ENCODE peak calls at places on chromosomes 7 and 10, in ten cellular contexts. F is HCT116, S is MM.1S, T is esophagus squamous epithelium, M is thoracic aorta, B is brain microvascular endothelial cell, A is RWPE1, J is cardiac muscle cell, C is DND-41, Q is heart right ventricle. D is an unnamed sample.

GRCh38 chr7:134993877-134994456 is 7.7 kb downstream of the AGBL3 start:
- DNase-seq in F (no peak), S (no peak), T (no peak), M (no peak), B (no peak), A (no peak), J (no peak), C (no peak), Q (no peak), D (no peak)

GRCh38 chr7:11239311-11239710 is 265.6 kb downstream of the PHF14 start:
- DNase-seq in F (no peak), S (no peak), T (no peak), M (no peak), B (no peak), A (no peak), J (no peak), C (no peak), Q (no peak), D (no peak)

GRCh38 chr7:41745451-41745850 is 42.6 kb upstream of the INHBA start:
- DNase-seq in F (no peak), S (no peak), T (no peak), M (no peak), B (no peak), A (no peak), J (peak), C (no peak), Q (no peak), D (no peak)

GRCh38 chr10:6025683-6026225 is 36.4 kb downstream of the IL2RA start:
- DNase-seq in F (no peak), S (no peak), T (no peak), M (no peak), B (no peak), A (no peak), J (no peak), C (no peak), Q (peak), D (no peak)

GRCh38 chr7:144818516-144818915 is 17.3 kb downstream of the TPK1 start:
- DNase-seq in F (no peak), S (peak), T (no peak), M (no peak), B (peak), A (no peak), J (peak), C (no peak), Q (no peak), D (no peak)

GRCh38 chr7:149261321-149261828 is 621 bp upstream of the ZNF783 start:
- DNase-seq in F (no peak), S (peak), T (no peak), M (no peak), B (no peak), A (peak), J (peak), C (no peak), Q (peak), D (peak)

GRCh38 chr7:519974-520458 is 370 bp upstream of the PDGFA start:
- DNase-seq in F (no peak), S (no peak), T (no peak), M (no peak), B (no peak), A (peak), J (peak), C (peak), Q (peak), D (no peak)

GRCh38 chr7:26646666-26647065 is 217.7 kb downstream of the SKAP2 start:
- DNase-seq in F (no peak), S (no peak), T (no peak), M (no peak), B (no peak), A (no peak), J (peak), C (no peak), Q (no peak), D (no peak)

GRCh38 chr7:134599371-134599770 is 47.3 kb upstream of the BPGM start:
- DNase-seq in F (no peak), S (no peak), T (no peak), M (no peak), B (peak), A (no peak), J (peak), C (no peak), Q (no peak), D (no peak)

GRCh38 chr7:50534690-50535290 is 30.4 kb downstream of the DDC start:
- DNase-seq in F (peak), S (no peak), T (no peak), M (no peak), B (peak), A (peak), J (peak), C (no peak), Q (no peak), D (peak)

GRCh38 chr7:24824896-24825295 is 67.6 kb upstream of the GSDME start:
- DNase-seq in F (no peak), S (no peak), T (no peak), M (no peak), B (no peak), A (no peak), J (no peak), C (no peak), Q (no peak), D (peak)

GRCh38 chr10:60380781-60381180 is 8.9 kb downstream of the ANK3 start:
- DNase-seq in F (no peak), S (no peak), T (no peak), M (no peak), B (no peak), A (no peak), J (no peak), C (no peak), Q (no peak), D (no peak)

GRCh38 chr10:91190388-91190870 is 30.0 kb upstream of the PCGF5 start:
- DNase-seq in F (no peak), S (no peak), T (no peak), M (no peak), B (peak), A (no peak), J (peak), C (no peak), Q (no peak), D (no peak)

GRCh38 chr10:125684583-125684982 is 1.6 kb upstream of the TEX36 start:
- DNase-seq in F (no peak), S (no peak), T (no peak), M (no peak), B (no peak), A (no peak), J (no peak), C (no peak), Q (no peak), D (no peak)

GRCh38 chr7:73482746-73483145 is 39.3 kb downstream of the BAZ1B start:
- DNase-seq in F (no peak), S (no peak), T (no peak), M (no peak), B (peak), A (no peak), J (no peak), C (no peak), Q (no peak), D (no peak)

GRCh38 chr7:12583181-12583580 is 12.7 kb downstream of the SCIN start:
- DNase-seq in F (no peak), S (no peak), T (no peak), M (no peak), B (no peak), A (no peak), J (no peak), C (no peak), Q (no peak), D (peak)

GRCh38 chr10:18400911-18401260 is 250.5 kb downstream of the NSUN6 start:
- DNase-seq in F (no peak), S (peak), T (no peak), M (no peak), B (no peak), A (no peak), J (no peak), C (no peak), Q (no peak), D (peak)

GRCh38 chr10:117362313-117362712 is 12.9 kb downstream of the PDZD8 start:
- DNase-seq in F (no peak), S (no peak), T (no peak), M (no peak), B (no peak), A (no peak), J (peak), C (no peak), Q (no peak), D (no peak)

GRCh38 chr7:27147211-27148030 is at the start of gene HOXA6:
- DNase-seq in F (no peak), S (no peak), T (no peak), M (no peak), B (no peak), A (no peak), J (no peak), C (no peak), Q (no peak), D (peak)

GRCh38 chr10:112959207-112959838 is 9.3 kb downstream of the TCF7L2 start:
- DNase-seq in F (peak), S (no peak), T (no peak), M (no peak), B (no peak), A (peak), J (peak), C (no peak), Q (no peak), D (peak)

GRCh38 chr7:68925241-68925640 is 673.0 kb upstream of the AUTS2 start:
- DNase-seq in F (no peak), S (no peak), T (no peak), M (no peak), B (no peak), A (no peak), J (no peak), C (no peak), Q (no peak), D (no peak)

GRCh38 chr10:1532636-1533035 is 204.7 kb downstream of the ADARB2 start:
- DNase-seq in F (no peak), S (no peak), T (no peak), M (no peak), B (no peak), A (no peak), J (no peak), C (no peak), Q (no peak), D (no peak)

GRCh38 chr7:112630565-112630964 is 149.8 kb downstream of the LSMEM1 start:
- DNase-seq in F (no peak), S (no peak), T (no peak), M (no peak), B (peak), A (no peak), J (peak), C (no peak), Q (no peak), D (no peak)

GRCh38 chr7:100372694-100373093 is 593 bp upstream of the PILRA start:
- DNase-seq in F (no peak), S (no peak), T (no peak), M (no peak), B (no peak), A (no peak), J (no peak), C (no peak), Q (no peak), D (no peak)

GRCh38 chr10:43254199-43254730 is 12.6 kb downstream of the RASGEF1A start:
- DNase-seq in F (no peak), S (no peak), T (no peak), M (no peak), B (no peak), A (no peak), J (no peak), C (no peak), Q (peak), D (no peak)

GRCh38 chr10:11757820-11758463 is 15.8 kb downstream of the ECHDC3 start:
- DNase-seq in F (peak), S (peak), T (peak), M (peak), B (peak), A (peak), J (peak), C (peak), Q (peak), D (peak)

GRCh38 chr7:7159063-7159645 is 23.2 kb upstream of the C1GALT1 start:
- DNase-seq in F (no peak), S (no peak), T (no peak), M (no peak), B (no peak), A (no peak), J (no peak), C (no peak), Q (no peak), D (peak)

GRCh38 chr7:36381056-36381455 is 8.6 kb upstream of the ANLN start:
- DNase-seq in F (no peak), S (no peak), T (no peak), M (no peak), B (no peak), A (no peak), J (no peak), C (no peak), Q (no peak), D (no peak)

GRCh38 chr7:101315336-101315735 is 6.3 kb downstream of the IFT22 start:
- DNase-seq in F (peak), S (peak), T (no peak), M (no peak), B (peak), A (no peak), J (peak), C (peak), Q (no peak), D (peak)

GRCh38 chr10:92891885-92892705 is 43.8 kb downstream of the EXOC6 start:
- DNase-seq in F (peak), S (no peak), T (no peak), M (no peak), B (peak), A (peak), J (peak), C (no peak), Q (peak), D (peak)

GRCh38 chr7:11507929-11508328 is 324.1 kb downstream of the THSD7A start:
- DNase-seq in F (no peak), S (no peak), T (no peak), M (no peak), B (no peak), A (no peak), J (no peak), C (no peak), Q (no peak), D (no peak)

GRCh38 chr10:11208908-11209809 is 191.5 kb downstream of the CELF2 start:
- DNase-seq in F (no peak), S (peak), T (no peak), M (no peak), B (no peak), A (no peak), J (no peak), C (peak), Q (no peak), D (no peak)

GRCh38 chr10:18233775-18234174 is 93.6 kb downstream of the CACNB2 start:
- DNase-seq in F (no peak), S (no peak), T (no peak), M (no peak), B (peak), A (no peak), J (no peak), C (no peak), Q (peak), D (no peak)

DNA sequence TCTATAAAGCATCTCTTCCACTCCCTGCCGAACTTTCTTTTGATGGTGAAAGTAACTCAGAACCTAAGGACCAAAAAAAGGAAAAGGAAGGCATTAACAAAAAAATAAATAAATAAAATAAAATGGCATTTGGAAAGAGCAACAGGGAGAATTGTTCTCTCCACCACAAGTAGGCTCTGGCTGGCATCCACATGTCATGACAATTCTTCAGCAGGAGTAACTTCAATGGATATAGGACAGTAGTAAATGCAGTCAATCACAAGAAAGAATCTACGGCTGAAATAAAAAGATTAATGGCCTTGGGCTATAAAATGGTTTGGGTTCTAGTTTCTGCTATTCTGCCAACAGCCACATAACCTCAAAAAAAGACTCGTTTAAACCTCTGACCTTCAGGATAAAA is 23.9 kb downstream of the NCAPG2 start:
- DNase-seq in F (no peak), S (no peak), T (no peak), M (no peak), B (no peak), A (no peak), J (no peak), C (no peak), Q (no peak), D (no peak)
- H3K27ac ChIP-seq in F (no peak), S (no peak), T (no peak), M (no peak), B (no peak), A (no peak), J (no peak), C (no peak), Q (no peak), D (no peak)

GRCh38 chr7:155758348-155758747 is 53.9 kb downstream of the SHH start:
- DNase-seq in F (no peak), S (no peak), T (no peak), M (no peak), B (peak), A (no peak), J (no peak), C (no peak), Q (no peak), D (no peak)

GRCh38 chr7:155763122-155763521 is 49.1 kb downstream of the SHH start:
- DNase-seq in F (no peak), S (no peak), T (no peak), M (no peak), B (no peak), A (no peak), J (no peak), C (peak), Q (no peak), D (no peak)

GRCh38 chr7:155762639-155763038 is 49.6 kb downstream of the SHH start:
- DNase-seq in F (no peak), S (no peak), T (no peak), M (no peak), B (no peak), A (no peak), J (no peak), C (no peak), Q (no peak), D (no peak)

GRCh38 chr7:155761162-155761561 is 51.1 kb downstream of the SHH start:
- DNase-seq in F (no peak), S (no peak), T (no peak), M (no peak), B (no peak), A (no peak), J (no peak), C (no peak), Q (no peak), D (no peak)

DNA sequence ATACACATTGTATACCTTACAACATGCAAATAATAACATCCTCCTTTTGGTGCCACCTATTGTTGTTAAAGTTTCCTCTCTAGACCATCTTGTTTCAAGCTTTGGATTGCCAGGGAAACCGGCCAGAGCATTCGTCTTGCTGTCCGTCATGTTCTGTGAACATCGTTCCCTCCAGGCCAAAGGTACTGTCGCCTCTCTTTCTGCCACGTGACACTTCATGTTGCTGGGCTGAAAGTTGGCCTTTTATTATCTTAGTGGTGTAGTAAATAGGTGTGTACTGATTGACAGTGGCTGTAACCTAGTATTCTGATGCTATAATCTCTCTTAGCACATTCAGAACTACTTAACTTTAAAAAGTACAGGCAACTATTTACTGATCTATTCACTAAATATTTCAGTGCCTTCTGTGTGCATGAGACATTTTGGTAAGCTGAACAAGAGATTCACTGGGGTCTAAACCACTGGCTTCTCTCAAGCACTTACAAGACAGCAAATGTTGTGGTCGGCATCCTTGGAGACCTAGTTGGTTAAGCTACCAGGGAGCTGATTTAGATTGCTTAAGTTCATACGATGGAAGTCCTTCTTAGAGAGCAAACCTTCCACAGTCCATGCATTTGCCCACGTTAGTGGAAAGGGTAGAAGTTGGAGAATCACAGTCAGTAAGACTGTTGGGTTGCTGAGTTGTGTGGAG is 52.4 kb downstream of the SHH start:
- DNase-seq in F (no peak), S (no peak), T (no peak), M (no peak), B (no peak), A (no peak), J (no peak), C (no peak), Q (no peak), D (peak)
- H3K27ac ChIP-seq in F (no peak), S (no peak), T (no peak), M (no peak), B (no peak), A (no peak), J (no peak), C (peak), Q (no peak), D (no peak)

DNA sequence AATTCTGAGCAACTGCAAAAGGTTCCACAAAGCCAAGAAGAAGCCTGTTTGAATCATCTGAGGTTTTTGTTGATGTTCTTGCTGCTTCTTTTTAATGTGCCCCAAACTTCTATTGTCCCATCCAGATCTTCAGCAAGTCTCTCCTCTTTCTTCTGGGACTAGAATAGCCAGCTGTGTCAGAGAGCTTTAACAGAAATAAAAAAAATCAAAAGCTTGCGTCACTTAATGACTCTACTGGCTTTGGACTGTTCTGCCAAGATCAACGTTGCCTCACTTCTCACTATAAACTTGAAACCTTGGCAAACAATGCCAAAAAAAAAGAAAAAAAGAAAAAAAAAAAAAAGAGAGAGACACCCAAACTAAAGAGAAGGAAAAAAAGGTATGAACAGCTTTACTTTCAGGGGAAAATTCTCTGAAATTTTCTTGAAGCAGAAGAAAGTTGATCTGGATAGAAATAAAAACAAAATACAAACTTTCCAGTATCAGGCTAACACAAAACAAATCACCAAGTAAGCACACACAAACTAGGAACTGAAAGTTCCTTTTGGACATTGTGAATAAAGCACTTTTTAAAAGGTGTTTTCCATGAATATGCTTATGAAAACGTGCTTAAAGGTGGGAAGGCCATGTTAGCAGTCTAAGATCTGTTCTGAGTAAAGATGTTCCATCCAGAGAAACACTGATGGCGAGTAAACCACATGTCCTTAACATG is 14.8 kb downstream of the USP54 start:
- DNase-seq in F (no peak), S (no peak), T (no peak), M (peak), B (peak), A (no peak), J (peak), C (no peak), Q (peak), D (peak)
- H3K27ac ChIP-seq in F (no peak), S (no peak), T (peak), M (peak), B (no peak), A (no peak), J (no peak), C (no peak), Q (peak), D (no peak)

GRCh38 chr7:23473848-23474097 is 3.5 kb upstream of the IGF2BP3 start:
- DNase-seq in F (no peak), S (no peak), T (no peak), M (no peak), B (no peak), A (no peak), J (no peak), C (no peak), Q (no peak), D (no peak)
- H3K27ac ChIP-seq in F (peak), S (no peak), T (no peak), M (peak), B (peak), A (peak), J (peak), C (no peak), Q (no peak), D (no peak)

DNA sequence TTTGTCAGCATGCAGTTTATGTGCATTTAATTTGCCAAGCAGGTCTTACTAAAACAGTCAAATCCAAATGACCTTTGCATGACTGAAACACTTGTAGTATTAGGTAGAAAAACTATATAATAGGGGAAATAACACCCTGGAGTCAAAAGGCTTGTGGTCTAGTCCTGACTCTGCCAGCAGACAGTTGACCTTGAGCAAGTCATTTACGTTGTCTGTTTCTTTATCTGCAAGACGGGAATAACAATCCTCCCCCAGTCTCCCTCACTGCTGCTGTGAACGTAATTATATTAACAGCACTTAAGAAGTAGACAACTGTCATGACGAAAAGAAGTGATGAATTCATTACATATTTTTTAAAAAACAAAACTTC is 26.1 kb downstream of the CDK6 start:
- DNase-seq in F (no peak), S (peak), T (no peak), M (no peak), B (peak), A (no peak), J (peak), C (no peak), Q (no peak), D (no peak)
- H3K27ac ChIP-seq in F (peak), S (peak), T (peak), M (no peak), B (peak), A (no peak), J (peak), C (peak), Q (peak), D (peak)